ENCODE peak calls at places on chromosomes 1 and 21, in ten cellular contexts. Q is non-pigmented ciliary epithelial cell; H is caudate nucleus; T is CD8-positive, alpha-beta T cell; F is omental fat pad; R is stimulated activated CD8-positive, alpha-beta memory T cell treated with anti-CD3 and anti-CD28 coated beads, Interleukin-4, amount 100 ng/mL, for 4 hours; U is iris pigment epithelial cell; W is stimulated activated CD4-positive, alpha-beta T cell treated with anti-CD3 and anti-CD28 coated beads, Interleukin-15, amount 100 ng/mL, for 1 hour; L is right lobe of liver; K is NCI-H1694. M is an unnamed sample.

GRCh38 chr1:201845331-201846083 is 16.6 kb downstream of the IPO9 start:
- DNase-seq in Q (no peak), H (no peak), T (no peak), F (no peak), R (no peak), U (peak), W (no peak), L (no peak), K (no peak), M (peak)

GRCh38 chr1:230401763-230402294 is 24.3 kb downstream of the PGBD5 start:
- DNase-seq in Q (peak), H (no peak), T (no peak), F (no peak), R (no peak), U (peak), W (no peak), L (no peak), K (no peak), M (no peak)

GRCh38 chr21:15060776-15061175 is 4.0 kb downstream of the NRIP1 start:
- DNase-seq in Q (no peak), H (no peak), T (no peak), F (no peak), R (no peak), U (peak), W (no peak), L (no peak), K (no peak), M (peak)

GRCh38 chr21:42847051-42847707 is 32.2 kb downstream of the WDR4 start:
- DNase-seq in Q (no peak), H (no peak), T (no peak), F (no peak), R (no peak), U (no peak), W (no peak), L (peak), K (no peak), M (no peak)

GRCh38 chr1:20324704-20325406 is 34.2 kb downstream of the VWA5B1 start:
- DNase-seq in Q (no peak), H (no peak), T (no peak), F (no peak), R (no peak), U (no peak), W (no peak), L (no peak), K (no peak), M (no peak)

GRCh38 chr1:36829066-36829465 is 205.2 kb downstream of the GRIK3 start:
- DNase-seq in Q (no peak), H (no peak), T (no peak), F (no peak), R (no peak), U (no peak), W (no peak), L (no peak), K (no peak), M (no peak)

GRCh38 chr1:160724445-160725242 is 13.0 kb upstream of the CD48 start:
- DNase-seq in Q (no peak), H (no peak), T (no peak), F (no peak), R (no peak), U (no peak), W (no peak), L (no peak), K (no peak), M (no peak)

GRCh38 chr1:39105841-39106765 is 80.0 kb downstream of the NDUFS5 start:
- DNase-seq in Q (no peak), H (no peak), T (no peak), F (no peak), R (no peak), U (peak), W (no peak), L (peak), K (no peak), M (no peak)

GRCh38 chr1:99507906-99508732 is 137.8 kb upstream of the PALMD start:
- DNase-seq in Q (no peak), H (no peak), T (no peak), F (no peak), R (no peak), U (no peak), W (no peak), L (no peak), K (no peak), M (no peak)

GRCh38 chr1:91650764-91651163 is 150.1 kb downstream of the CDC7 start:
- DNase-seq in Q (peak), H (no peak), T (no peak), F (peak), R (no peak), U (peak), W (no peak), L (no peak), K (peak), M (peak)

GRCh38 chr1:68321084-68321685 is 88.9 kb upstream of the WLS start:
- DNase-seq in Q (no peak), H (peak), T (no peak), F (no peak), R (no peak), U (peak), W (no peak), L (peak), K (no peak), M (peak)

GRCh38 chr1:204513117-204513716 is 3.0 kb upstream of the MDM4 start:
- DNase-seq in Q (no peak), H (no peak), T (peak), F (no peak), R (no peak), U (no peak), W (peak), L (no peak), K (no peak), M (no peak)

GRCh38 chr1:87109012-87109411 is 194.6 kb downstream of the HS2ST1 start:
- DNase-seq in Q (no peak), H (no peak), T (no peak), F (no peak), R (no peak), U (no peak), W (no peak), L (no peak), K (no peak), M (peak)

GRCh38 chr1:54571326-54571725 is 23.3 kb downstream of the ACOT11 start:
- DNase-seq in Q (no peak), H (no peak), T (no peak), F (no peak), R (no peak), U (no peak), W (no peak), L (no peak), K (peak), M (no peak)

GRCh38 chr1:229478852-229479251 is 29.3 kb downstream of the NUP133 start:
- DNase-seq in Q (no peak), H (no peak), T (no peak), F (no peak), R (no peak), U (no peak), W (no peak), L (no peak), K (no peak), M (no peak)

GRCh38 chr1:27873671-27874384 is 1.5 kb downstream of the THEMIS2 start:
- DNase-seq in Q (no peak), H (no peak), T (no peak), F (peak), R (no peak), U (no peak), W (no peak), L (no peak), K (no peak), M (no peak)

GRCh38 chr21:33852495-33852894 is 63.1 kb downstream of the ATP5PO start:
- DNase-seq in Q (no peak), H (no peak), T (no peak), F (no peak), R (no peak), U (no peak), W (no peak), L (no peak), K (no peak), M (no peak)

GRCh38 chr1:1906185-1907097 is 8.6 kb upstream of the CALML6 start:
- DNase-seq in Q (peak), H (peak), T (peak), F (peak), R (peak), U (peak), W (peak), L (peak), K (peak), M (peak)

GRCh38 chr1:40067023-40067422 is 26.5 kb downstream of the CAP1 start:
- DNase-seq in Q (no peak), H (no peak), T (no peak), F (no peak), R (no peak), U (peak), W (no peak), L (no peak), K (no peak), M (no peak)

GRCh38 chr1:238329671-238330070 is 438.9 kb upstream of the ZP4 start:
- DNase-seq in Q (no peak), H (no peak), T (no peak), F (no peak), R (no peak), U (peak), W (no peak), L (no peak), K (no peak), M (no peak)

GRCh38 chr1:184836081-184836480 is 81.4 kb upstream of the EDEM3 start:
- DNase-seq in Q (no peak), H (no peak), T (no peak), F (no peak), R (no peak), U (no peak), W (no peak), L (no peak), K (no peak), M (no peak)

GRCh38 chr1:77030401-77031100 is 163.3 kb downstream of the ST6GALNAC5 start:
- DNase-seq in Q (no peak), H (no peak), T (no peak), F (no peak), R (no peak), U (peak), W (no peak), L (no peak), K (no peak), M (no peak)

GRCh38 chr1:89605692-89606091 is 27.2 kb upstream of the LRRC8C start:
- DNase-seq in Q (no peak), H (no peak), T (no peak), F (no peak), R (no peak), U (peak), W (no peak), L (no peak), K (no peak), M (peak)